ENCODE peak calls at places on chromosomes 5 and 9, in seven cellular contexts. B is astrocyte, D is retina, E is H9, A is T-helper 9 cell, Y is hippocampal formation, X is SJSA1. N is an unnamed sample.

GRCh38 chr9:127711226-127711701 is 4.2 kb downstream of the PTRH1 start:
- DNase-seq in B (no peak), D (peak), E (no peak), A (no peak), Y (no peak), X (no peak), N (peak)

GRCh38 chr5:15604986-15605385 is 105.0 kb downstream of the FBXL7 start:
- DNase-seq in B (peak), D (no peak), E (no peak), A (no peak), Y (no peak), X (no peak), N (no peak)

GRCh38 chr5:151805414-151806225 is 33.9 kb downstream of the G3BP1 start:
- DNase-seq in B (peak), D (no peak), E (no peak), A (no peak), Y (no peak), X (no peak), N (no peak)

GRCh38 chr9:130765135-130766030 is 69.7 kb upstream of the ABL1 start:
- DNase-seq in B (peak), D (peak), E (no peak), A (no peak), Y (no peak), X (no peak), N (no peak)

GRCh38 chr9:127500862-127501261 is 49.6 kb downstream of the LRSAM1 start:
- DNase-seq in B (no peak), D (no peak), E (no peak), A (no peak), Y (no peak), X (no peak), N (no peak)

GRCh38 chr5:142446131-142446959 is 121.5 kb upstream of the SPRY4 start:
- DNase-seq in B (peak), D (no peak), E (no peak), A (no peak), Y (no peak), X (peak), N (peak)

GRCh38 chr5:10111575-10111974 is 138.1 kb downstream of the ATPSCKMT start:
- DNase-seq in B (peak), D (peak), E (peak), A (no peak), Y (no peak), X (peak), N (peak)

GRCh38 chr9:33165263-33166151 is 1.6 kb downstream of the B4GALT1 start:
- DNase-seq in B (peak), D (no peak), E (no peak), A (peak), Y (no peak), X (peak), N (no peak)

GRCh38 chr9:125549465-125550215 is 157.4 kb downstream of the MAPKAP1 start:
- DNase-seq in B (peak), D (peak), E (no peak), A (no peak), Y (no peak), X (no peak), N (no peak)

GRCh38 chr5:107805819-107806218 is 135.1 kb upstream of the EFNA5 start:
- DNase-seq in B (no peak), D (peak), E (no peak), A (no peak), Y (no peak), X (no peak), N (no peak)

GRCh38 chr5:135328128-135328687 is 70.8 kb downstream of the MACROH2A1 start:
- DNase-seq in B (no peak), D (no peak), E (no peak), A (no peak), Y (no peak), X (no peak), N (no peak)

GRCh38 chr5:55232194-55232984 is 1.0 kb downstream of the CCNO start:
- DNase-seq in B (no peak), D (peak), E (peak), A (no peak), Y (no peak), X (no peak), N (peak)

GRCh38 chr9:70954126-70954525 is 167.3 kb downstream of the TRPM3 start:
- DNase-seq in B (peak), D (no peak), E (no peak), A (no peak), Y (no peak), X (peak), N (peak)

GRCh38 chr5:6704361-6704851 is 8.8 kb upstream of the TENT4A start:
- DNase-seq in B (peak), D (no peak), E (no peak), A (no peak), Y (no peak), X (peak), N (no peak)

GRCh38 chr5:74889523-74890105 is 23.4 kb upstream of the FAM169A start:
- DNase-seq in B (no peak), D (no peak), E (no peak), A (no peak), Y (no peak), X (no peak), N (no peak)

GRCh38 chr5:143352691-143353090 is 50.8 kb downstream of the NR3C1 start:
- DNase-seq in B (no peak), D (no peak), E (no peak), A (no peak), Y (no peak), X (no peak), N (no peak)

GRCh38 chr5:127029513-127030258 is 672 bp downstream of the MARCHF3 start:
- DNase-seq in B (peak), D (peak), E (peak), A (peak), Y (peak), X (peak), N (peak)

GRCh38 chr9:126614088-126614454 is 343 bp downstream of the LMX1B start:
- DNase-seq in B (no peak), D (no peak), E (no peak), A (no peak), Y (no peak), X (no peak), N (peak)

GRCh38 chr5:10499066-10499465 is 57.4 kb downstream of the ROPN1L start:
- DNase-seq in B (no peak), D (no peak), E (no peak), A (no peak), Y (no peak), X (no peak), N (no peak)

GRCh38 chr9:136630662-136630992 is 32.1 kb upstream of the EGFL7 start:
- DNase-seq in B (no peak), D (no peak), E (no peak), A (no peak), Y (no peak), X (no peak), N (no peak)

N was measured in SW480.